ENCODE peak calls at places on chromosomes 11 and 22, in seven cellular contexts. L is HepG2, H is HCT116, Z is H1, R is K562, F is GM12878, B is SK-N-SH. N is an unnamed sample.

GRCh38 chr11:94398101-94398500 is 3.1 kb downstream of the GPR83 start:
- DNase-seq in L (peak; percentile 10), H (no peak), Z (no peak), R (no peak), F (no peak), B (no peak), N (no peak)

GRCh38 chr22:45903355-45904149 is 73.4 kb downstream of the WNT7B start:
- DNase-seq in L (no peak), H (no peak), Z (no peak), R (no peak), F (no peak), B (no peak), N (no peak)

GRCh38 chr11:9489366-9489765 is 28.6 kb downstream of the ZNF143 start:
- DNase-seq in L (no peak), H (no peak), Z (no peak), R (no peak), F (no peak), B (no peak), N (no peak)

GRCh38 chr11:64918056-64918455 is 1.0 kb upstream of the ATG2A start:
- DNase-seq in L (peak; percentile 16), H (no peak), Z (no peak), R (peak; percentile 65), F (no peak), B (no peak), N (peak; percentile 34)

GRCh38 chr22:46661221-46661851 is 41.1 kb downstream of the GRAMD4 start:
- DNase-seq in L (no peak), H (peak; percentile 62), Z (no peak), R (no peak), F (no peak), B (peak; percentile 77), N (no peak)

GRCh38 chr11:80958414-80958813 is 1517.6 kb upstream of the TENM4 start:
- DNase-seq in L (no peak), H (no peak), Z (no peak), R (no peak), F (no peak), B (no peak), N (no peak)

GRCh38 chr22:45254789-45255261 is 14.1 kb upstream of the KIAA0930 start:
- DNase-seq in L (no peak), H (no peak), Z (no peak), R (no peak), F (peak; percentile 76), B (no peak), N (no peak)

GRCh38 chr11:45560153-45560934 is 105.1 kb downstream of the CHST1 start:
- DNase-seq in L (no peak), H (no peak), Z (no peak), R (no peak), F (no peak), B (peak; percentile 71), N (no peak)

GRCh38 chr22:19377565-19378361 is 53.8 kb downstream of the HIRA start:
- DNase-seq in L (no peak), H (no peak), Z (no peak), R (no peak), F (no peak), B (no peak), N (no peak)

GRCh38 chr11:5938603-5938965 is 3.5 kb upstream of the OR56A3 start:
- DNase-seq in L (no peak), H (no peak), Z (no peak), R (no peak), F (no peak), B (no peak), N (peak; percentile 78)

GRCh38 chr11:61356701-61357100 is 5.0 kb downstream of the CYB561A3 start:
- DNase-seq in L (no peak), H (no peak), Z (no peak), R (no peak), F (no peak), B (no peak), N (no peak)

GRCh38 chr11:22076215-22076930 is 116.5 kb upstream of the ANO5 start:
- DNase-seq in L (no peak), H (no peak), Z (no peak), R (no peak), F (no peak), B (no peak), N (no peak)

GRCh38 chr11:68946416-68947090 is 34.2 kb downstream of the MRGPRD start:
- DNase-seq in L (no peak), H (no peak), Z (no peak), R (no peak), F (no peak), B (peak; percentile 26), N (no peak)

GRCh38 chr22:36536717-36537116 is 7.8 kb upstream of the EIF3D start:
- DNase-seq in L (no peak), H (no peak), Z (no peak), R (no peak), F (no peak), B (no peak), N (no peak)

GRCh38 chr11:133924661-133925060 is 32.1 kb downstream of the IGSF9B start:
- DNase-seq in L (no peak), H (no peak), Z (no peak), R (no peak), F (no peak), B (no peak), N (no peak)

GRCh38 chr22:46795140-46795539 is 32.7 kb downstream of the TBC1D22A start:
- DNase-seq in L (no peak), H (no peak), Z (no peak), R (no peak), F (no peak), B (no peak), N (no peak)

GRCh38 chr11:70205049-70205725 is 2.1 kb downstream of the FADD start:
- DNase-seq in L (no peak), H (no peak), Z (no peak), R (no peak), F (no peak), B (no peak), N (no peak)

GRCh38 chr22:42511401-42511891 is 8.2 kb downstream of the RRP7A start:
- DNase-seq in L (no peak), H (no peak), Z (no peak), R (no peak), F (no peak), B (no peak), N (no peak)

GRCh38 chr11:122796128-122796717 is 42.1 kb upstream of the CRTAM start:
- DNase-seq in L (peak; percentile 9), H (no peak), Z (peak; percentile 92), R (peak; percentile 37), F (no peak), B (peak; percentile 43), N (peak; percentile 51)

GRCh38 chr11:109249597-109249996 is 172.4 kb upstream of the C11orf87 start:
- DNase-seq in L (no peak), H (no peak), Z (no peak), R (no peak), F (no peak), B (no peak), N (no peak)

GRCh38 chr11:44973634-44974401 is 23.1 kb upstream of the TP53I11 start:
- DNase-seq in L (no peak), H (no peak), Z (no peak), R (no peak), F (no peak), B (no peak), N (no peak)

GRCh38 chr22:37275622-37276021 is 6.7 kb upstream of the CYTH4 start:
- DNase-seq in L (no peak), H (no peak), Z (no peak), R (no peak), F (no peak), B (no peak), N (no peak)

GRCh38 chr22:39534591-39535301 is 2.2 kb upstream of the RPS19BP1 start:
- DNase-seq in L (peak; percentile 54), H (no peak), Z (peak; percentile 99), R (peak; percentile 82), F (no peak), B (peak; percentile 83), N (peak; percentile 69)

GRCh38 chr11:12388171-12388570 is 10.8 kb downstream of the PARVA start:
- DNase-seq in L (no peak), H (no peak), Z (no peak), R (no peak), F (no peak), B (no peak), N (no peak)

GRCh38 chr11:12386309-12386708 is 8.9 kb downstream of the PARVA start:
- DNase-seq in L (no peak), H (no peak), Z (no peak), R (no peak), F (no peak), B (no peak), N (no peak)

GRCh38 chr11:12389676-12390075 is 12.3 kb downstream of the PARVA start:
- DNase-seq in L (no peak), H (no peak), Z (no peak), R (no peak), F (no peak), B (no peak), N (no peak)

GRCh38 chr11:12388939-12389670 is 11.7 kb downstream of the PARVA start:
- DNase-seq in L (no peak), H (no peak), Z (no peak), R (no peak), F (no peak), B (no peak), N (no peak)

GRCh38 chr11:12386745-12387144 is 9.4 kb downstream of the PARVA start:
- DNase-seq in L (peak; percentile 85), H (no peak), Z (no peak), R (no peak), F (no peak), B (no peak), N (no peak)
- TF ChIP-seq JUND in L (no peak), H (no peak), Z (no peak), R (no peak), F (no peak), B (no peak), N (no peak)

GRCh38 chr11:1128333-1129142 is 29.2 kb upstream of the MUC5AC start:
- DNase-seq in L (no peak), H (no peak), Z (no peak), R (no peak), F (no peak), B (peak; percentile 23), N (no peak)
- TF ChIP-seq JUND in L (no peak), H (no peak), Z (no peak), R (no peak), F (no peak), B (no peak), N (no peak)

GRCh38 chr22:29606320-29606719 is 2.9 kb downstream of the NF2 start:
- DNase-seq in L (no peak), H (no peak), Z (no peak), R (no peak), F (no peak), B (no peak), N (no peak)
- TF ChIP-seq JUND in L (no peak), H (no peak), Z (no peak), R (no peak), F (no peak), B (no peak), N (no peak)

GRCh38 chr11:87059596-87059995 is 21.9 kb downstream of the TMEM135 start:
- DNase-seq in L (no peak), H (no peak), Z (no peak), R (no peak), F (no peak), B (no peak), N (no peak)

GRCh38 chr11:87061766-87062165 is 24.0 kb downstream of the TMEM135 start:
- DNase-seq in L (no peak), H (no peak), Z (no peak), R (no peak), F (no peak), B (no peak), N (no peak)

DNA sequence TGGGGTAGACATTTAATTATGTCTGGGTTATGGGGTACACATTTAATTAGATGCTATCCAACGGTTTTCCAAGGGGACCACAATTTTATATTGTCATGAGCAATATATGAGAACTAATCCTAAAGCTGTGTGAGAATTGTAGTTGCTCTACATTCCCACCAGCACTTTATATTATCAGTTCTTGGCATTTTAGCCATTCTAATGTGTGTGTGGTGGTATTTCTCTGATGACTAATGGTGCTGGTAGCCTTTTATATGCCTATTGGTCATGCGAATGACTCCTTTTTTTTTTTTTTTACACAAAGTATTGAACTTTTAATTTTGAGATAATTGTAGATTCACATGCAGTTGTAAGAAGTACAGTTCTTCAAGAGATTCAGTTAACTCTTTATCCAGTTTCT is 26.2 kb downstream of the TMEM135 start:
- DNase-seq in L (no peak), H (no peak), Z (no peak), R (no peak), F (no peak), B (no peak), N (no peak)
- TF ChIP-seq JUND in L (no peak), H (no peak), Z (no peak), R (no peak), F (no peak), B (no peak), N (no peak)

N was measured in T47D.